ENCODE peak calls at places on chromosomes 16 and 17, in eight cellular contexts. V is pancreas, G is uterus, M is left ventricle myocardium inferior, P is A549, K is neural progenitor cell, U is cardiac muscle cell, C is PC-3. W is an unnamed sample.

GRCh38 chr17:41551370-41551769 is 20.5 kb downstream of the KRT9 start:
- DNase-seq in V (no peak), G (no peak), M (no peak), P (no peak), K (no peak), U (no peak), C (no peak), W (no peak)

GRCh38 chr16:48347191-48347860 is 37.9 kb downstream of the SIAH1 start:
- DNase-seq in V (peak; percentile 54), G (no peak), M (no peak), P (no peak), K (no peak), U (no peak), C (no peak), W (no peak)

GRCh38 chr17:49170216-49170615 is 37.6 kb downstream of the B4GALNT2 start:
- DNase-seq in V (no peak), G (no peak), M (no peak), P (no peak), K (no peak), U (no peak), C (no peak), W (no peak)

GRCh38 chr16:7497667-7498066 is 165.0 kb downstream of the RBFOX1 start:
- DNase-seq in V (no peak), G (no peak), M (no peak), P (no peak), K (no peak), U (no peak), C (no peak), W (no peak)

GRCh38 chr16:75262104-75262799 is 10.8 kb upstream of the BCAR1 start:
- DNase-seq in V (peak; percentile 87), G (peak; percentile 69), M (peak; percentile 36), P (no peak), K (no peak), U (no peak), C (no peak), W (no peak)

GRCh38 chr17:69579961-69580677 is 165.6 kb downstream of the MAP2K6 start:
- DNase-seq in V (no peak), G (no peak), M (no peak), P (no peak), K (no peak), U (no peak), C (no peak), W (no peak)

GRCh38 chr17:12789976-12790805 is 893 bp downstream of the ARHGAP44 start:
- DNase-seq in V (no peak), G (peak; percentile 19), M (peak; percentile 15), P (no peak), K (peak; percentile 63), U (peak; percentile 36), C (no peak), W (no peak)

GRCh38 chr17:54256530-54256929 is 433.8 kb downstream of the KIF2B start:
- DNase-seq in V (no peak), G (no peak), M (no peak), P (no peak), K (peak; percentile 20), U (no peak), C (no peak), W (no peak)

GRCh38 chr16:57271063-57271345 is 13.5 kb downstream of the PLLP start:
- DNase-seq in V (peak; percentile 28), G (no peak), M (no peak), P (no peak), K (no peak), U (no peak), C (no peak), W (no peak)

GRCh38 chr17:45224671-45225050 is 3.0 kb downstream of the FMNL1 start:
- DNase-seq in V (peak; percentile 66), G (no peak), M (no peak), P (no peak), K (no peak), U (no peak), C (no peak), W (peak; percentile 21)

GRCh38 chr16:906296-906695 is 64.5 kb downstream of the LMF1 start:
- DNase-seq in V (peak; percentile 13), G (no peak), M (no peak), P (no peak), K (no peak), U (no peak), C (no peak), W (no peak)

GRCh38 chr17:80274317-80274716 is 13.7 kb downstream of the RNF213 start:
- DNase-seq in V (no peak), G (no peak), M (no peak), P (no peak), K (no peak), U (no peak), C (no peak), W (no peak)

GRCh38 chr17:29733151-29733550 is 110.4 kb upstream of the CORO6 start:
- DNase-seq in V (no peak), G (no peak), M (no peak), P (peak; percentile 22), K (no peak), U (no peak), C (peak; percentile 40), W (no peak)

GRCh38 chr16:25838724-25839186 is 147.0 kb downstream of the HS3ST4 start:
- DNase-seq in V (no peak), G (no peak), M (no peak), P (peak; percentile 48), K (peak; percentile 86), U (peak; percentile 69), C (peak; percentile 61), W (peak; percentile 81)

GRCh38 chr17:47239663-47240374 is 13.8 kb upstream of the ITGB3 start:
- DNase-seq in V (no peak), G (peak; percentile 80), M (peak; percentile 73), P (peak; percentile 75), K (no peak), U (peak; percentile 70), C (peak; percentile 100), W (peak; percentile 52)

GRCh38 chr17:75983501-75984181 is 4.6 kb downstream of the TEN1 start:
- DNase-seq in V (peak; percentile 82), G (no peak), M (no peak), P (no peak), K (no peak), U (no peak), C (no peak), W (no peak)

GRCh38 chr16:11255737-11256656 is at the start of gene SOCS1:
- DNase-seq in V (peak; percentile 92), G (peak; percentile 85), M (peak; percentile 87), P (peak; percentile 81), K (peak; percentile 96), U (peak; percentile 93), C (peak; percentile 82), W (peak; percentile 91)

GRCh38 chr17:16997514-16998429 is 25.9 kb upstream of the TNFRSF13B start:
- DNase-seq in V (peak; percentile 69), G (no peak), M (no peak), P (peak; percentile 80), K (no peak), U (peak; percentile 36), C (peak; percentile 28), W (no peak)

GRCh38 chr16:81366316-81366932 is 51.7 kb downstream of the GAN start:
- DNase-seq in V (no peak), G (no peak), M (no peak), P (peak; percentile 67), K (peak; percentile 60), U (peak; percentile 57), C (peak; percentile 68), W (peak; percentile 34)

GRCh38 chr17:19397556-19398041 is 10.6 kb upstream of the MFAP4 start:
- DNase-seq in V (no peak), G (no peak), M (no peak), P (no peak), K (peak; percentile 28), U (no peak), C (no peak), W (peak; percentile 51)

DNA sequence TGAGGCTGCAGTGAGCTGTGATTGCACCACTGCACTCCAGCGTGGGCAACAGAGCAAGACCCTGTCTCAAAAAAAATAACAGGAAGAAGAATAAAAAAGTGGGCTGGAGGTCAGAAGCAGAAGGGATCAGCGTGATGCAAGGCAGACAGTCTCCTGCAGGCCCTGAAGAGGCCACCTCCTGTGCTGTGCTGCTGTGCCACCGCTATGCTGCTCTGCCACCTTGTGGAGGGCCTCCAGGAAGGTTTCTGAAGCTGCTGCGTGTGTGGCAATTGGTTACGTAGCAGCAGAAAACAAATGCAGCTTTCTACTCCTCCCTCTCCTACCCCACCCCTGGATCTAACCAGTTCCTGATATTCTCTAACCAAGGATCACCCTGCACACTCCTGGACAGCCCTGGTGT is 815.5 kb downstream of the KCNJ18 start:
- DNase-seq in V (no peak), G (no peak), M (no peak), P (peak; percentile 41), K (no peak), U (no peak), C (peak; percentile 3), W (no peak)
- H3K9me3 ChIP-seq in V (no peaks in the 10 kb centered on the region), G (no peaks in the 10 kb centered on the region), M (peaks cover 3% of the 10 kb centered on the region), P (no peaks in the 10 kb centered on the region), K (peaks cover 14% of the 10 kb centered on the region), U (no peaks in the 10 kb centered on the region), C (peaks cover 4% of the 10 kb centered on the region), W (no peaks in the 10 kb centered on the region)

GRCh38 chr16:20765732-20766131 is 1.9 kb downstream of the ACSM3 start:
- DNase-seq in V (no peak), G (no peak), M (no peak), P (no peak), K (no peak), U (no peak), C (no peak), W (no peak)
- H3K9me3 ChIP-seq in V (no peaks in the 10 kb centered on the region), G (no peaks in the 10 kb centered on the region), M (peaks cover 4% of the 10 kb centered on the region), P (peaks cover 11% of the 10 kb centered on the region), K (peaks cover 4% of the 10 kb centered on the region), U (no peaks in the 10 kb centered on the region), C (no peaks in the 10 kb centered on the region), W (no peaks in the 10 kb centered on the region)

GRCh38 chr17:71283486-71283885 is 837.3 kb upstream of the SOX9 start:
- DNase-seq in V (no peak), G (no peak), M (no peak), P (no peak), K (no peak), U (no peak), C (no peak), W (no peak)

GRCh38 chr17:71284032-71284755 is 836.6 kb upstream of the SOX9 start:
- DNase-seq in V (no peak), G (no peak), M (no peak), P (no peak), K (no peak), U (no peak), C (no peak), W (no peak)

GRCh38 chr17:71286625-71287024 is 834.2 kb upstream of the SOX9 start:
- DNase-seq in V (no peak), G (no peak), M (no peak), P (no peak), K (no peak), U (no peak), C (no peak), W (no peak)

GRCh38 chr17:71287246-71287828 is 833.5 kb upstream of the SOX9 start:
- DNase-seq in V (no peak), G (no peak), M (no peak), P (no peak), K (no peak), U (no peak), C (no peak), W (no peak)
- H3K9me3 ChIP-seq in V (no peaks in the 10 kb centered on the region), G (no peaks in the 10 kb centered on the region), M (no peaks in the 10 kb centered on the region), P (no peaks in the 10 kb centered on the region), K (no peaks in the 10 kb centered on the region), U (no peaks in the 10 kb centered on the region), C (no peaks in the 10 kb centered on the region), W (no peaks in the 10 kb centered on the region)

DNA sequence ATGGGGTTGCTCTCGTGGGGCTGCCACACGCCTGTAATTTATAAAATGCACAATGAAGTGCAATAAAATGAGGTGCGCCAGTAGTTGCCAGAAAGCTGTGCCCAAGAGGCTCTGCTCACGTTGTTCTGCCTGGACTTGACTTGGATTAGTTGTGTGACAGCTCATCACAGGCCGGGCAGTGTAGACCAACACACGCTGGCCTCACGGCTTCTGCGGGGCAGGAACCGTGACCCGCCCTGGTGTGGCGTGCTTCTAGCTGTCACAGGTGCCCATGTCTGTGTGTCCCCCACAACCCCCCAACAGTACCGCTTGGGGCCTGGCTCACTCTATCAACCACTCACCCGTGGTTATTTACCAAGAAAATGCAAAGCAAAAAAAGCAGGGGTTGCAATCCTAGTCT is 112.2 kb upstream of the ZNF750 start:
- DNase-seq in V (no peak), G (no peak), M (peak; percentile 5), P (no peak), K (no peak), U (no peak), C (no peak), W (no peak)
- H3K9me3 ChIP-seq in V (no peaks in the 10 kb centered on the region), G (peaks cover 4% of the 10 kb centered on the region), M (peaks cover 53% of the 10 kb centered on the region), P (peaks cover 81% of the 10 kb centered on the region), K (peaks cover 15% of the 10 kb centered on the region), U (no peaks in the 10 kb centered on the region), C (no peaks in the 10 kb centered on the region), W (no peaks in the 10 kb centered on the region)

W was measured in MM.1S.